ENCODE peak calls at places on chromosomes 4 and X, in nine cellular contexts. B, S, Q, A, X, G, C, E and J are unnamed samples.
A peak's percentile ranks its signal among the peaks of the same experiment; 100 is the strongest.

GRCh38 chr4:36651253-36651652 is 369.8 kb downstream of the DTHD1 start:
- DNase-seq in B (no peak), S (no peak), Q (no peak), A (no peak), X (no peak), G (no peak), C (no peak), E (no peak), J (no peak)

GRCh38 chr4:47217884-47218283 is 186.5 kb downstream of the GABRB1 start:
- DNase-seq in B (no peak), S (no peak), Q (no peak), A (no peak), X (no peak), G (no peak), C (no peak), E (no peak), J (no peak)

GRCh38 chr4:188109157-188109755 is at the start of gene TRIML2:
- DNase-seq in B (no peak), S (no peak), Q (no peak), A (no peak), X (no peak), G (no peak), C (no peak), E (no peak), J (no peak)

GRCh38 chr4:122742933-122743829 is 10.7 kb downstream of the BBS12 start:
- DNase-seq in B (no peak), S (no peak), Q (no peak), A (no peak), X (no peak), G (no peak), C (no peak), E (no peak), J (no peak)

GRCh38 chr4:180937083-180937482 is 1306.1 kb upstream of the TENM3 start:
- DNase-seq in B (no peak), S (no peak), Q (no peak), A (no peak), X (no peak), G (no peak), C (no peak), E (no peak), J (no peak)

GRCh38 chr4:16745887-16746286 is 152.6 kb downstream of the LDB2 start:
- DNase-seq in B (no peak), S (no peak), Q (no peak), A (no peak), X (no peak), G (no peak), C (no peak), E (no peak), J (no peak)

GRCh38 chr4:122733805-122734155 is 1.3 kb downstream of the BBS12 start:
- DNase-seq in B (no peak), S (no peak), Q (no peak), A (no peak), X (no peak), G (no peak), C (no peak), E (no peak), J (no peak)

GRCh38 chr4:10296730-10297129 is 160.5 kb downstream of the ZNF518B start:
- DNase-seq in B (no peak), S (no peak), Q (no peak), A (no peak), X (no peak), G (no peak), C (no peak), E (no peak), J (no peak)

GRCh38 chr4:7917669-7918068 is 22.0 kb downstream of the AFAP1 start:
- DNase-seq in B (no peak), S (no peak), Q (no peak), A (no peak), X (no peak), G (no peak), C (no peak), E (no peak), J (no peak)

GRCh38 chrX:136209016-136209738 is 42.0 kb downstream of the MAP7D3 start:
- DNase-seq in B (no peak), S (peak; percentile 2), Q (peak; percentile 49), A (no peak), X (peak; percentile 8), G (peak; percentile 59), C (peak; percentile 2), E (peak; percentile 43), J (no peak)

GRCh38 chr4:178086324-178086723 is 644.1 kb upstream of the AGA start:
- DNase-seq in B (no peak), S (no peak), Q (no peak), A (no peak), X (no peak), G (no peak), C (no peak), E (no peak), J (no peak)

GRCh38 chr4:110193822-110194761 is 4.3 kb downstream of the ELOVL6 start:
- DNase-seq in B (peak; percentile 90), S (peak; percentile 27), Q (peak; percentile 86), A (peak; percentile 90), X (peak; percentile 90), G (peak; percentile 82), C (no peak), E (peak; percentile 91), J (no peak)

GRCh38 chrX:120753413-120754251 is 122.0 kb downstream of the CT47B1 start:
- DNase-seq in B (no peak), S (peak; percentile 4), Q (no peak), A (no peak), X (no peak), G (no peak), C (no peak), E (no peak), J (no peak)

GRCh38 chrX:155997436-155997835 is at the start of gene IL9R:
- DNase-seq in B (no peak), S (no peak), Q (peak; percentile 71), A (no peak), X (no peak), G (no peak), C (no peak), E (peak; percentile 70), J (peak; percentile 9)

GRCh38 chr4:1819284-1819683 is 26.2 kb downstream of the FGFR3 start:
- DNase-seq in B (no peak), S (no peak), Q (no peak), A (no peak), X (no peak), G (no peak), C (no peak), E (no peak), J (no peak)

GRCh38 chr4:6781561-6781960 is 966 bp upstream of the KIAA0232 start:
- DNase-seq in B (no peak), S (no peak), Q (no peak), A (no peak), X (no peak), G (peak; percentile 10), C (no peak), E (no peak), J (no peak)

GRCh38 chrX:23911436-23911835 is 3.6 kb downstream of the CXorf58 start:
- DNase-seq in B (no peak), S (no peak), Q (no peak), A (no peak), X (no peak), G (no peak), C (no peak), E (peak; percentile 53), J (no peak)

GRCh38 chrX:23497919-23498318 is 163.3 kb downstream of the PTCHD1 start:
- DNase-seq in B (no peak), S (no peak), Q (no peak), A (no peak), X (no peak), G (no peak), C (no peak), E (no peak), J (no peak)

GRCh38 chr4:35461931-35462659 is 782.2 kb downstream of the ARAP2 start:
- DNase-seq in B (peak; percentile 53), S (no peak), Q (no peak), A (no peak), X (no peak), G (no peak), C (no peak), E (peak; percentile 44), J (no peak)

GRCh38 chr4:2930821-2931764 is 32.1 kb downstream of the NOP14 start:
- DNase-seq in B (peak; percentile 81), S (no peak), Q (no peak), A (no peak), X (no peak), G (peak; percentile 20), C (no peak), E (peak; percentile 34), J (no peak)

GRCh38 chr4:103567591-103567990 is 152.2 kb downstream of the TACR3 start:
- DNase-seq in B (no peak), S (no peak), Q (no peak), A (no peak), X (no peak), G (no peak), C (no peak), E (no peak), J (no peak)

GRCh38 chr4:114729339-114729738 is 130.7 kb downstream of the UGT8 start:
- DNase-seq in B (no peak), S (no peak), Q (no peak), A (no peak), X (no peak), G (no peak), C (no peak), E (no peak), J (no peak)

GRCh38 chr4:121989715-121990114 is 37.9 kb upstream of the TRPC3 start:
- DNase-seq in B (no peak), S (no peak), Q (no peak), A (peak; percentile 24), X (no peak), G (no peak), C (no peak), E (no peak), J (no peak)

GRCh38 chrX:109635151-109635550 is 10.2 kb upstream of the KCNE5 start:
- DNase-seq in B (no peak), S (no peak), Q (no peak), A (no peak), X (no peak), G (no peak), C (no peak), E (peak; percentile 50), J (no peak)

GRCh38 chr4:81375745-81376144 is 96.0 kb downstream of the RASGEF1B start:
- DNase-seq in B (no peak), S (no peak), Q (no peak), A (no peak), X (no peak), G (no peak), C (no peak), E (no peak), J (no peak)

GRCh38 chr4:156472624-156473023 is 499.0 kb downstream of the PDGFC start:
- DNase-seq in B (no peak), S (no peak), Q (no peak), A (no peak), X (no peak), G (no peak), C (no peak), E (no peak), J (no peak)

GRCh38 chr4:32847466-32847865 is 2127.3 kb downstream of the PCDH7 start:
- DNase-seq in B (no peak), S (no peak), Q (no peak), A (no peak), X (no peak), G (no peak), C (no peak), E (peak; percentile 15), J (no peak)

GRCh38 chrX:3501833-3502535 is 155.5 kb upstream of the MXRA5 start:
- DNase-seq in B (no peak), S (no peak), Q (no peak), A (no peak), X (no peak), G (no peak), C (no peak), E (no peak), J (no peak)

GRCh38 chr4:33780952-33781655 is 2463.2 kb downstream of the ARAP2 start:
- DNase-seq in B (no peak), S (no peak), Q (no peak), A (peak; percentile 19), X (no peak), G (no peak), C (peak; percentile 9), E (no peak), J (no peak)

GRCh38 chr4:36290641-36291040 is 9.2 kb downstream of the DTHD1 start:
- DNase-seq in B (no peak), S (no peak), Q (no peak), A (no peak), X (no peak), G (no peak), C (no peak), E (no peak), J (no peak)

GRCh38 chr4:98659106-98659592 is 738 bp upstream of the TSPAN5 start:
- DNase-seq in B (no peak), S (no peak), Q (no peak), A (no peak), X (no peak), G (no peak), C (no peak), E (peak; percentile 5), J (no peak)